ENCODE peak calls at places on chromosomes 4 and X, in six cellular contexts. One of them, this sample, is unnamed.

GRCh38 chr4:84887824-84888223 is 78.7 kb downstream of the WDFY3 start:
- DNase-seq in breast epithelium: no peak
- DNase-seq in tibial nerve: no peak
- DNase-seq in uterus: no peak
- DNase-seq in IMR-90: peak; percentile 66
- DNase-seq in adrenal gland: no peak
- DNase-seq in this sample: no peak

GRCh38 chr4:169254546-169254983 is 16.2 kb downstream of the SH3RF1 start:
- DNase-seq in IMR-90: peak; percentile 87
- DNase-seq in tibial nerve: no peak
- DNase-seq in uterus: no peak
- DNase-seq in breast epithelium: no peak
- DNase-seq in adrenal gland: peak; percentile 77
- DNase-seq in this sample: no peak

GRCh38 chr4:42404001-42404400 is 6.7 kb downstream of the SHISA3 start:
- DNase-seq in tibial nerve: no peak
- DNase-seq in uterus: no peak
- DNase-seq in adrenal gland: no peak
- DNase-seq in IMR-90: no peak
- DNase-seq in breast epithelium: no peak
- DNase-seq in this sample: no peak

GRCh38 chrX:154308108-154308946 is 12.7 kb downstream of the TKTL1 start:
- DNase-seq in IMR-90: peak; percentile 10
- DNase-seq in adrenal gland: peak; percentile 77
- DNase-seq in uterus: peak; percentile 54
- DNase-seq in breast epithelium: peak; percentile 35
- DNase-seq in tibial nerve: peak; percentile 44
- DNase-seq in this sample: peak; percentile 73

GRCh38 chr4:96260071-96260682 is 420.3 kb downstream of the PDHA2 start:
- DNase-seq in uterus: no peak
- DNase-seq in breast epithelium: no peak
- DNase-seq in IMR-90: no peak
- DNase-seq in adrenal gland: no peak
- DNase-seq in tibial nerve: no peak
- DNase-seq in this sample: no peak

GRCh38 chr4:6516762-6517161 is 44.3 kb upstream of the PPP2R2C start:
- DNase-seq in IMR-90: no peak
- DNase-seq in uterus: no peak
- DNase-seq in tibial nerve: no peak
- DNase-seq in adrenal gland: no peak
- DNase-seq in breast epithelium: no peak
- DNase-seq in this sample: no peak

GRCh38 chr4:182898479-182898799 is 18.7 kb downstream of the DCTD start:
- DNase-seq in uterus: no peak
- DNase-seq in breast epithelium: no peak
- DNase-seq in tibial nerve: no peak
- DNase-seq in adrenal gland: no peak
- DNase-seq in IMR-90: no peak
- DNase-seq in this sample: no peak

GRCh38 chrX:50888884-50889283 is 21.7 kb upstream of the BMP15 start:
- DNase-seq in tibial nerve: no peak
- DNase-seq in adrenal gland: no peak
- DNase-seq in breast epithelium: no peak
- DNase-seq in uterus: no peak
- DNase-seq in IMR-90: no peak
- DNase-seq in this sample: no peak

GRCh38 chr4:15413623-15414019 is 14.2 kb upstream of the C1QTNF7 start:
- DNase-seq in breast epithelium: no peak
- DNase-seq in uterus: no peak
- DNase-seq in tibial nerve: no peak
- DNase-seq in IMR-90: no peak
- DNase-seq in adrenal gland: no peak
- DNase-seq in this sample: no peak

GRCh38 chrX:22025751-22026150 is 6.4 kb upstream of the PHEX start:
- DNase-seq in breast epithelium: no peak
- DNase-seq in tibial nerve: no peak
- DNase-seq in adrenal gland: no peak
- DNase-seq in uterus: no peak
- DNase-seq in IMR-90: peak; percentile 64
- DNase-seq in this sample: no peak

GRCh38 chr4:42396361-42397255 is 680 bp upstream of the SHISA3 start:
- DNase-seq in breast epithelium: no peak
- DNase-seq in tibial nerve: no peak
- DNase-seq in uterus: no peak
- DNase-seq in adrenal gland: no peak
- DNase-seq in IMR-90: no peak
- DNase-seq in this sample: no peak

GRCh38 chrX:30570505-30570904 is 7.1 kb downstream of the TASL start:
- DNase-seq in adrenal gland: no peak
- DNase-seq in tibial nerve: no peak
- DNase-seq in breast epithelium: no peak
- DNase-seq in IMR-90: peak; percentile 26
- DNase-seq in uterus: no peak
- DNase-seq in this sample: no peak

GRCh38 chr4:132228676-132229075 is 920.4 kb upstream of the PCDH10 start:
- DNase-seq in uterus: no peak
- DNase-seq in IMR-90: no peak
- DNase-seq in tibial nerve: no peak
- DNase-seq in adrenal gland: no peak
- DNase-seq in breast epithelium: no peak
- DNase-seq in this sample: no peak

GRCh38 chrX:150038977-150039599 is 100.8 kb upstream of the EOLA2 start:
- DNase-seq in adrenal gland: no peak
- DNase-seq in tibial nerve: no peak
- DNase-seq in uterus: no peak
- DNase-seq in IMR-90: peak; percentile 45
- DNase-seq in breast epithelium: no peak
- DNase-seq in this sample: no peak

GRCh38 chr4:10120943-10121567 is 4.5 kb upstream of the WDR1 start:
- DNase-seq in IMR-90: no peak
- DNase-seq in tibial nerve: no peak
- DNase-seq in uterus: no peak
- DNase-seq in adrenal gland: no peak
- DNase-seq in breast epithelium: no peak
- DNase-seq in this sample: no peak

GRCh38 chrX:38225093-38225492 is 4.4 kb upstream of the SRPX start:
- DNase-seq in breast epithelium: no peak
- DNase-seq in uterus: no peak
- DNase-seq in IMR-90: peak; percentile 60
- DNase-seq in adrenal gland: no peak
- DNase-seq in tibial nerve: no peak
- DNase-seq in this sample: no peak

GRCh38 chr4:11910780-11911179 is 482.1 kb upstream of the HS3ST1 start:
- DNase-seq in uterus: no peak
- DNase-seq in IMR-90: no peak
- DNase-seq in breast epithelium: no peak
- DNase-seq in adrenal gland: no peak
- DNase-seq in tibial nerve: no peak
- DNase-seq in this sample: no peak

GRCh38 chr4:27836505-27836904 is 975.9 kb downstream of the STIM2 start:
- DNase-seq in IMR-90: peak; percentile 27
- DNase-seq in tibial nerve: no peak
- DNase-seq in uterus: no peak
- DNase-seq in adrenal gland: no peak
- DNase-seq in breast epithelium: no peak
- DNase-seq in this sample: no peak

GRCh38 chr4:113869743-113870375 is 108.3 kb upstream of the CAMK2D start:
- DNase-seq in uterus: no peak
- DNase-seq in adrenal gland: no peak
- DNase-seq in breast epithelium: no peak
- DNase-seq in IMR-90: peak; percentile 74
- DNase-seq in tibial nerve: no peak
- DNase-seq in this sample: no peak

GRCh38 chr4:6362896-6363295 is 93.2 kb downstream of the WFS1 start:
- DNase-seq in adrenal gland: no peak
- DNase-seq in IMR-90: peak; percentile 27
- DNase-seq in tibial nerve: no peak
- DNase-seq in breast epithelium: no peak
- DNase-seq in uterus: no peak
- DNase-seq in this sample: no peak

GRCh38 chrX:23317799-23318724 is 16.6 kb upstream of the PTCHD1 start:
- DNase-seq in uterus: no peak
- DNase-seq in IMR-90: no peak
- DNase-seq in adrenal gland: no peak
- DNase-seq in tibial nerve: no peak
- DNase-seq in breast epithelium: no peak
- DNase-seq in this sample: peak; percentile 12

GRCh38 chr4:3513807-3514206 is 18.4 kb downstream of the LRPAP1 start:
- DNase-seq in adrenal gland: no peak
- DNase-seq in uterus: no peak
- DNase-seq in IMR-90: no peak
- DNase-seq in breast epithelium: no peak
- DNase-seq in tibial nerve: no peak
- DNase-seq in this sample: no peak

GRCh38 chr4:3512279-3512678 is 19.9 kb downstream of the LRPAP1 start:
- DNase-seq in IMR-90: no peak
- DNase-seq in breast epithelium: no peak
- DNase-seq in tibial nerve: no peak
- DNase-seq in adrenal gland: no peak
- DNase-seq in uterus: no peak
- DNase-seq in this sample: no peak

GRCh38 chr4:3511187-3511586 is 21.0 kb downstream of the LRPAP1 start:
- DNase-seq in breast epithelium: no peak
- DNase-seq in tibial nerve: no peak
- DNase-seq in adrenal gland: no peak
- DNase-seq in IMR-90: no peak
- DNase-seq in uterus: no peak
- DNase-seq in this sample: no peak

GRCh38 chr4:3514221-3514780 is 17.9 kb downstream of the LRPAP1 start:
- DNase-seq in IMR-90: no peak
- DNase-seq in tibial nerve: no peak
- DNase-seq in breast epithelium: no peak
- DNase-seq in adrenal gland: no peak
- DNase-seq in uterus: no peak
- DNase-seq in this sample: no peak

DNA sequence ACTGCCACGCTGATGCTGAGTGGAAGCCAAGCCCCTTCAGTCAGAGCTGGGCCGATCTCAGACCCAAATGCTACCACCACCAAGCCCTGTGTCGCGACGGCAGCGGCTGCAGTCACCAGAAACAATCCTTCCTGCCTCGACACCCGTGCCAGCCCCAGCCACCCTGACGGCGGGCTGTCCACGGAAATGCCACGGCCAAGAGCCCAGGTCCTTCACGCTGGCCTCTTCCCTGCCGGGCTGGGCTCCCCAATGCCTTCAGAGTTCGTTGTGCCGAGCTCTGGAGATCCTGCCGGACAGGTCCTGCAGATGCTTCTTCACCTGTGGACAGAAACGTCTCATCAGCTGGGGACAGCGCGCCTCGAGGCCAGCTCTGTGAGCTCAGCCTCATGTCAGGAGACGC is 19.5 kb downstream of the LRPAP1 start:
- DNase-seq in adrenal gland: no peak
- DNase-seq in uterus: no peak
- DNase-seq in tibial nerve: no peak
- DNase-seq in breast epithelium: no peak
- DNase-seq in IMR-90: no peak
- DNase-seq in this sample: no peak
- H3K27ac ChIP-seq in adrenal gland: no peak overlapping the region
- H3K27ac ChIP-seq in uterus: no peak overlapping the region
- H3K27ac ChIP-seq in tibial nerve: no peak overlapping the region
- H3K27ac ChIP-seq in breast epithelium: no peak overlapping the region
- H3K27ac ChIP-seq in IMR-90: no peak overlapping the region
- H3K27ac ChIP-seq in this sample: no peak overlapping the region

GRCh38 chr4:153466637-153467153 is 535 bp downstream of the TMEM131L start:
- DNase-seq in IMR-90: no peak
- DNase-seq in tibial nerve: no peak
- DNase-seq in uterus: peak; percentile 24
- DNase-seq in breast epithelium: no peak
- DNase-seq in adrenal gland: no peak
- DNase-seq in this sample: no peak

GRCh38 chr4:153467154-153467896 is 1.2 kb downstream of the TMEM131L start:
- DNase-seq in tibial nerve: no peak
- DNase-seq in breast epithelium: peak; percentile 51
- DNase-seq in IMR-90: no peak
- DNase-seq in uterus: peak; percentile 45
- DNase-seq in adrenal gland: peak; percentile 63
- DNase-seq in this sample: peak; percentile 86

GRCh38 chr4:153465922-153466636 is at the start of gene TMEM131L:
- DNase-seq in breast epithelium: peak; percentile 45
- DNase-seq in tibial nerve: peak; percentile 29
- DNase-seq in uterus: peak; percentile 67
- DNase-seq in adrenal gland: peak; percentile 74
- DNase-seq in IMR-90: peak; percentile 52
- DNase-seq in this sample: peak; percentile 72

GRCh38 chr4:153468587-153468986 is 2.4 kb downstream of the TMEM131L start:
- DNase-seq in adrenal gland: no peak
- DNase-seq in tibial nerve: no peak
- DNase-seq in uterus: no peak
- DNase-seq in IMR-90: no peak
- DNase-seq in breast epithelium: no peak
- DNase-seq in this sample: no peak

DNA sequence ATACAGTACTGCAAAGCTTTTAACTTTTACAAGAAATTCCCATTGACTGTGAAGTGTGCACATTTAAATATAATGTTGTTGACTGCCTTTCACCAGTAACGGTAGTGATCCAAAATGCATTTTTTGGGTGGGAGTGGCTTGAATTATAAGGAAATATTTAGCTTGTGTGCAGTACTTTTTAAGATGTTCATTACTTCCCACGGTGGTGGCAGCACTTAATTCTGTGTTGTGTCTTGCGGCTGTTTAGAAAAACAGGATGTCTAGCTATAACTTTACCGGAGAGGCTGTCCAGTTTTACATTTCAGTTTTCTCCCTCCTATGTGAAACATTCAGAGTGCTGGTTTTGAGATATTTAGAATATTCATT is 1.7 kb downstream of the TMEM131L start:
- DNase-seq in adrenal gland: no peak
- DNase-seq in tibial nerve: no peak
- DNase-seq in IMR-90: no peak
- DNase-seq in uterus: no peak
- DNase-seq in breast epithelium: no peak
- DNase-seq in this sample: no peak
- H3K4me1 ChIP-seq in adrenal gland: peaks cover 25% of the 10 kb centered on the region
- H3K4me1 ChIP-seq in tibial nerve: peaks cover 39% of the 10 kb centered on the region
- H3K4me1 ChIP-seq in IMR-90: peaks cover 2% of the 10 kb centered on the region
- H3K4me1 ChIP-seq in uterus: peaks cover 4% of the 10 kb centered on the region
- H3K4me1 ChIP-seq in breast epithelium: peaks cover 4% of the 10 kb centered on the region
- H3K4me1 ChIP-seq in this sample: peaks cover 12% of the 10 kb centered on the region

DNA sequence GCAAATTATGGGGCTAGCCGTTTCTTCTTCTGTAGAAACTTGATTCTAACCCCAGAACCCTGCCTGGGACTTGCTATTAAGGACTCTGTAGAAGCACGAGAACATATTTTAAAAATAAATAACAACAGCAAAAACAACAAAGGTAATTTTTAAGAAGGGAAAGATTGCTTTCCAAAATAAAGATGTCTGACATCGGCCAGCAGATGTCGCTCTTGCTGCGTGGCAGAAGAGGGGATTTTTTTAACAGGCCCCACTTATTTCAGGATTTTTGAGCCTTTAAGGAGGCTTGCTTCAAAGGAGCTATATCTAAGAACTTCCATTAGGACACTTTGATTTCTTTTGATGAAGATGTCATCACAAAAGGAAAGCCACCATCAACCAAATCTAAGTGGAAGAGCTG is 62.8 kb upstream of the EGFL6 start:
- DNase-seq in IMR-90: peak; percentile 61
- DNase-seq in adrenal gland: peak; percentile 55
- DNase-seq in uterus: peak; percentile 45
- DNase-seq in tibial nerve: no peak
- DNase-seq in breast epithelium: no peak
- DNase-seq in this sample: peak; percentile 56
- TF ChIP-seq POLR2A in IMR-90: no peak
- TF ChIP-seq POLR2A in adrenal gland: no peak
- TF ChIP-seq POLR2A in uterus: no peak
- TF ChIP-seq POLR2A in tibial nerve: no peak
- TF ChIP-seq POLR2A in breast epithelium: no peak
- TF ChIP-seq POLR2A in this sample: no peak

GRCh38 chrX:121365572-121366161 is 318.3 kb downstream of the GLUD2 start:
- DNase-seq in tibial nerve: no peak
- DNase-seq in adrenal gland: no peak
- DNase-seq in uterus: no peak
- DNase-seq in breast epithelium: no peak
- DNase-seq in IMR-90: no peak
- DNase-seq in this sample: peak; percentile 31
- H3K27ac ChIP-seq in tibial nerve: no peak overlapping the region
- H3K27ac ChIP-seq in adrenal gland: no peak overlapping the region
- H3K27ac ChIP-seq in uterus: no peak overlapping the region
- H3K27ac ChIP-seq in breast epithelium: no peak overlapping the region
- H3K27ac ChIP-seq in IMR-90: no peak overlapping the region
- H3K27ac ChIP-seq in this sample: peak overlapping the region; percentile 52

This sample was measured in transverse colon.